ENCODE peak calls at places on chromosomes 11 and 22, in four cellular contexts. G is lower lobe of right lung, M is cardiac muscle cell, K is Panc1. C is an unnamed sample.

GRCh38 chr11:123188508-123189165 is 6.4 kb downstream of the CLMP start:
- DNase-seq in G (no peak), K (no peak), M (no peak), C (no peak)

GRCh38 chr11:8328848-8329330 is 65.2 kb upstream of the LMO1 start:
- DNase-seq in M (peak; percentile 82), G (peak; percentile 80), K (peak; percentile 78), C (peak; percentile 84)

GRCh38 chr11:118572075-118572913 is at the start of gene ARCN1:
- DNase-seq in M (peak; percentile 84), G (peak; percentile 85), K (no peak), C (peak; percentile 7)

GRCh38 chr11:10155793-10156490 is 138.1 kb downstream of the SBF2 start:
- DNase-seq in M (no peak), G (no peak), K (no peak), C (no peak)

GRCh38 chr11:112165049-112165448 is 1.2 kb upstream of the IL18 start:
- DNase-seq in K (no peak), G (no peak), M (no peak), C (no peak)

GRCh38 chr11:66710384-66710930 is 18.6 kb downstream of the SPTBN2 start:
- DNase-seq in K (no peak), G (no peak), M (no peak), C (no peak)

GRCh38 chr11:93895106-93895862 is 44.9 kb upstream of the VSTM5 start:
- DNase-seq in M (peak; percentile 56), K (peak; percentile 8), G (no peak), C (no peak)

GRCh38 chr11:94895971-94896370 is 77.4 kb downstream of the CWC15 start:
- DNase-seq in K (no peak), G (no peak), M (no peak), C (peak; percentile 44)

GRCh38 chr22:50699754-50700386 is 27.2 kb downstream of the SHANK3 start:
- DNase-seq in G (peak; percentile 24), K (no peak), M (peak; percentile 46), C (no peak)

GRCh38 chr11:64868904-64869570 is 9.4 kb downstream of the EHD1 start:
- DNase-seq in G (no peak), K (no peak), M (peak; percentile 65), C (peak; percentile 59)

GRCh38 chr11:34250732-34251639 is 106.8 kb downstream of the ABTB2 start:
- DNase-seq in K (peak; percentile 74), M (no peak), G (peak; percentile 67), C (no peak)

GRCh38 chr11:69394902-69395690 is 86.4 kb upstream of the LINC01488 start:
- DNase-seq in K (no peak), M (no peak), G (no peak), C (no peak)

GRCh38 chr22:22452211-22452610 is 56.3 kb downstream of the ZNF280B start:
- DNase-seq in K (no peak), G (no peak), M (no peak), C (no peak)

GRCh38 chr22:44395116-44396005 is 82.6 kb upstream of the SHISAL1 start:
- DNase-seq in K (no peak), M (no peak), G (peak; percentile 37), C (no peak)

GRCh38 chr11:22869325-22869724 is 9.1 kb upstream of the CCDC179 start:
- DNase-seq in G (no peak), K (no peak), M (no peak), C (no peak)

GRCh38 chr11:11545285-11546275 is 76.2 kb downstream of the GALNT18 start:
- DNase-seq in M (no peak), G (no peak), K (no peak), C (no peak)

GRCh38 chr22:48198489-48199459 is 1436.3 kb downstream of the TBC1D22A start:
- DNase-seq in K (no peak), M (no peak), G (peak; percentile 64), C (no peak)

GRCh38 chr22:35140879-35141745 is 75.2 kb downstream of the ISX start:
- DNase-seq in K (no peak), G (no peak), M (peak; percentile 60), C (no peak)

GRCh38 chr22:48960981-48961655 is 866.6 kb downstream of the BRD1 start:
- DNase-seq in M (no peak), K (no peak), G (no peak), C (no peak)

GRCh38 chr22:31139866-31140716 is at the start of gene PLA2G3:
- DNase-seq in G (peak; percentile 91), K (no peak), M (peak; percentile 91), C (no peak)

DNA sequence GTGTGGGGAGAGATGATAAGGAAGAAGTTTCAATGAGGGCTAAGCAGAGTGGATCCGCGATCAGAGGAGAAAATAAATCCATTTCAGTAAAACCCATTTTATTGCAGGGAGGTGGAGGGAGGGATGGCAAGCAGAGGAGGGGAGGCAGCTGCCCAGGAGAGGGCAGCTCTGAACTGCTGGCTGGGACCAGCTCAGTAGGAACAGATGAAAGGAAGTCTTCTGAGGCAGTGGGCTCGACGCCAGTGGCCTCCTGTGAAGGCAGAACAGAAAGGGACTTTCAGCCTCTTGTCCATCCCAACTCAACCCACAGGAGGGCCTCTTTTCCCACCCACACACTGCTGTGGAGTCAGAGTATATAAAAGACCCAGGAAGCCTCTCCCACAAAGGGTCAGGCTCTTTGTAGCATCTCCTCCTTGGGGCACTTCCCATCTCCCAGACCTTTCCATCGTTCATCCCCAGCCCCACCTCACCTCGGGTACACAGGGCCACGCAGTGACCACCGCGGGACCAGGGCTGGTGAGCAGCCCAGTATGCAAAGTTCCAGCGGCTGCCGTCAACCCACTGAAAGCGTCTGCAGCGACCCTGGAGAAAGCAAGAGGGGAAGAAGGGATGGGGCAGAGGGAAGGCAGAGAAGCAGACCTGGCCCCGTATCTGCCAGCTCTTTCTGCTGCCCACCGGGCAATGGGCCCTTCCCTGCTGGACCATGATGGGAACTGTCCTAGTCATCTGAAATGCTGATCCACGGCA is 3.0 kb downstream of the PRG2 start:
- DNase-seq in M (no peak), G (no peak), K (no peak), C (no peak)
- TF ChIP-seq CTCF in M (peak; percentile 19), G (no peak), K (no peak), C (no peak)

GRCh38 chr11:74731301-74732094 is at the start of gene CHRDL2:
- DNase-seq in K (no peak), G (no peak), M (peak; percentile 62), C (no peak)

GRCh38 chr11:74729397-74729796 is 1.8 kb downstream of the CHRDL2 start:
- DNase-seq in G (no peak), M (no peak), K (no peak), C (no peak)

GRCh38 chr11:74726547-74727182 is 4.6 kb downstream of the CHRDL2 start:
- DNase-seq in K (no peak), G (peak; percentile 77), M (peak; percentile 79), C (no peak)

GRCh38 chr11:74735566-74735965 is 4.3 kb upstream of the CHRDL2 start:
- DNase-seq in G (no peak), K (no peak), M (no peak), C (no peak)

DNA sequence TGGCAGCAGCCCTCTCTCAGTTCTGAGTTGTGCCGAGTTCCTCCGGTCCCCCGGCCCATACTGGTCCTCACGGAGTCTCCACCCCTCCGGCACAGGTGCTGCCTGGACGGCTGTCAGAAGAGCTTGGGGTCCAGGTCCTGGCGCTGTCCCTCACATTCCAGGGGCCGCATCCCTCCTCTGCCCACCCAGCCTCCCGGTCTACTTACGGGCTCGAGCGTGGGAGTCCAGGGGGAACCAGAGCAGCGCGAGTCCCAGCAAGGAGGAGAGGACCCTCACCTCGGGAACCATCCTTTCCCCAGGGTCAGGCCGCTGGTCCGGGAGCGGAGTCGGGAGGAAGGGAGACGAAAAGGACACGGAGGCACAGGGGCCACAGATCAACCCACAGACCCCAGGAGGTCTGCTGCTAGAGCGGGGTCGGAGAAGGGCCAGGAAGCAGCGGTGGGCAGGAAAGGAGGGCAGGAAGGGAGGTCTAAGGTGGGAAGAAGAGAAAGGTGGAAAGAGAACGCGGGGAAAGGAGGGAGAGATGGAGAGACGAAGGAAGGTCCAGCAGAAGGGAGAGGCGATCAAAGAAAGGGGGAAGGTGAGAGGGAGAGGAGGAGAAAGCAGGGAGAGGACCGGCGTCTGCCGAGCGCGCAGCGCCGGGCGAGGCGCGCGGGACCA is 495 bp downstream of the CHRDL2 start:
- DNase-seq in K (no peak), M (no peak), G (no peak), C (no peak)
- H3K4me3 ChIP-seq in K (peak overlapping the region; percentile 4), M (no peak overlapping the region), G (no peak overlapping the region), C (no peak overlapping the region)

GRCh38 chr11:72259490-72259889 is 15.5 kb upstream of the PHOX2A start:
- DNase-seq in K (no peak), M (no peak), G (no peak), C (no peak)
- H3K27me3 ChIP-seq in K (peaks cover 13% of the 10 kb centered on the region), M (no peaks in the 10 kb centered on the region), G (peaks cover 7% of the 10 kb centered on the region), C (no peaks in the 10 kb centered on the region)

GRCh38 chr11:71977743-71978418 is 20.8 kb upstream of the IL18BP start:
- DNase-seq in K (peak; percentile 35), G (no peak), M (peak; percentile 47), C (no peak)
- TF ChIP-seq CTCF in K (peak; percentile 89), G (peak; percentile 73), M (peak; percentile 73), C (peak; percentile 70)

GRCh38 chr22:41548830-41549211 is 4.6 kb upstream of the POLR3H start:
- DNase-seq in K (no peak), M (no peak), G (no peak), C (no peak)

GRCh38 chr22:41543854-41544670 is at the start of gene POLR3H:
- DNase-seq in G (peak; percentile 100), K (peak; percentile 77), M (peak; percentile 99), C (peak; percentile 90)

GRCh38 chr22:41542224-41542623 is 2.0 kb downstream of the POLR3H start:
- DNase-seq in K (no peak), G (no peak), M (no peak), C (no peak)

GRCh38 chr22:41541484-41541883 is 2.8 kb downstream of the POLR3H start:
- DNase-seq in K (no peak), M (no peak), G (no peak), C (no peak)

DNA sequence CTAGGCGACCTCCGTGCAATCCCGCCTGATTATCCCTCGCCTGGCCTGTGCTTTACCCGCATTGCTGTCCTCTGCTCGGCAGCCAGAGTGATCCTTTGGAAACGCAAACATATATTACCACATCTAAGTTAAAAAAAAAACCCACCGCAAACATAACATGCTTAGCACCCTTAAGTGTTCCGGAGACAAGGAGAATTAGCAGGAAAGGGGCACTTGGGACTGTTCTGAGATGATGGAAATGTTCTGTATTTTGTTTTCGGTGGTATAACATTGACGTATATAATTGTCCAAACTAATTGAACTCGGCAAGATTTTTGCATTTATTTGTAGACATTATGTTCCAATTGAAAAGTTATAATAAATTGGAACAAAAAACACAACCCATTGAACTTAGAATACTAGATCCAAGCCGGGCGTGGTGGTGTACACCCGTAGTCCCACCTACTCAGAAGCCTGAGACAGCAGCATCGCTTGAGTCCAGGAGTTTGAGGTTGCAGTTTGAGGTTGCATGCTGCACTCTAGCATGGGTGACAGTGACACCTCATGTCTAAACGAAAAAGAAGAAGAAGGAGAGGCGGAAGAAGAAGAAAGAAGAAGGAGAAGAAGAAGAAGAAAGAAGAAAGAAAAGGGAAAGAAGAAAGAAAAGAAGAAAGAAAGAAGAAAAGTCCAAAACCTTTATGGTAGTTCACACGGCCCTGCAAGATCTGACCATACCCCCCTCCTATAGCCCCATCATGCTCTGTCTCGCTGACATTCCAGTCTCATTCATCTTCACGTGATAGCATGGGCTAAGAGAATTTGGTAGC is 604 bp upstream of the POLR3H start:
- DNase-seq in M (no peak), G (no peak), K (no peak), C (no peak)
- H3K4me3 ChIP-seq in M (peak overlapping the region; percentile 10), G (peak overlapping the region; percentile 74), K (peak overlapping the region; percentile 78), C (peak overlapping the region; percentile 59)

GRCh38 chr11:45303316-45303715 is 17.2 kb upstream of the SYT13 start:
- DNase-seq in G (no peak), K (no peak), M (no peak), C (no peak)
- H3K27me3 ChIP-seq in G (no peaks in the 10 kb centered on the region), K (peaks cover 13% of the 10 kb centered on the region), M (no peaks in the 10 kb centered on the region), C (no peaks in the 10 kb centered on the region)

GRCh38 chr11:120172054-120172881 is 34.4 kb upstream of the TRIM29 start:
- DNase-seq in K (peak; percentile 30), G (peak; percentile 69), M (peak; percentile 85), C (no peak)
- TF ChIP-seq CTCF in K (peak; percentile 89), G (peak; percentile 76), M (peak; percentile 84), C (peak; percentile 78)

GRCh38 chr11:79242616-79243015 is 198.2 kb downstream of the TENM4 start:
- DNase-seq in G (no peak), M (no peak), K (no peak), C (no peak)
- H3K4me3 ChIP-seq in G (no peak overlapping the region), M (no peak overlapping the region), K (no peak overlapping the region), C (no peak overlapping the region)